ENCODE peak calls at places on chromosome 9, in six cellular contexts. K is adrenal gland; F is SK-N-MC; V is CD8-positive, alpha-beta T cell; T is psoas muscle; R is HFF-Myc. H is an unnamed sample.

GRCh38 chr9:450057-450456 is 235.4 kb downstream of the DOCK8 start:
- DNase-seq in K (no peak), F (no peak), V (no peak), T (no peak), R (no peak), H (no peak)

GRCh38 chr9:72278959-72279358 is 86.0 kb downstream of the ZFAND5 start:
- DNase-seq in K (no peak), F (no peak), V (no peak), T (no peak), R (no peak), H (no peak)

GRCh38 chr9:128911529-128912035 is 9.2 kb upstream of the PHYHD1 start:
- DNase-seq in K (peak), F (no peak), V (no peak), T (peak), R (no peak), H (peak)

GRCh38 chr9:6078382-6079105 is 63.1 kb upstream of the RANBP6 start:
- DNase-seq in K (no peak), F (no peak), V (no peak), T (no peak), R (no peak), H (no peak)

GRCh38 chr9:133163559-133164208 is at the start of gene GBGT1:
- DNase-seq in K (peak), F (no peak), V (no peak), T (peak), R (no peak), H (no peak)

GRCh38 chr9:106862115-106862945 is 636 bp upstream of the ZNF462 start:
- DNase-seq in K (no peak), F (no peak), V (no peak), T (no peak), R (no peak), H (no peak)

GRCh38 chr9:121736147-121736721 is 84.8 kb downstream of the DAB2IP start:
- DNase-seq in K (peak), F (no peak), V (no peak), T (peak), R (no peak), H (no peak)

GRCh38 chr9:93028448-93029006 is 30.0 kb upstream of the SUSD3 start:
- DNase-seq in K (no peak), F (no peak), V (peak), T (no peak), R (no peak), H (no peak)

GRCh38 chr9:28720746-28721145 is 1147.5 kb upstream of the C9orf72 start:
- DNase-seq in K (no peak), F (no peak), V (no peak), T (no peak), R (no peak), H (no peak)

GRCh38 chr9:6383551-6384225 is 29.3 kb upstream of the UHRF2 start:
- DNase-seq in K (no peak), F (no peak), V (no peak), T (no peak), R (no peak), H (peak)

GRCh38 chr9:75108571-75108970 is 20.3 kb downstream of the OSTF1 start:
- DNase-seq in K (peak), F (no peak), V (no peak), T (no peak), R (no peak), H (no peak)

GRCh38 chr9:128787583-128788156 is 617 bp downstream of the TBC1D13 start:
- DNase-seq in K (peak), F (no peak), V (no peak), T (no peak), R (no peak), H (no peak)

GRCh38 chr9:76215066-76215465 is 179.2 kb downstream of the RFK start:
- DNase-seq in K (peak), F (no peak), V (no peak), T (no peak), R (peak), H (no peak)

GRCh38 chr9:123749580-123750202 is 180.2 kb downstream of the DENND1A start:
- DNase-seq in K (no peak), F (no peak), V (no peak), T (no peak), R (no peak), H (peak)

GRCh38 chr9:21996858-21997257 is 2.3 kb downstream of the CDKN2B-AS1 start:
- DNase-seq in K (no peak), F (no peak), V (no peak), T (no peak), R (no peak), H (no peak)

GRCh38 chr9:20083417-20083816 is 294.6 kb upstream of the SLC24A2 start:
- DNase-seq in K (no peak), F (no peak), V (no peak), T (no peak), R (no peak), H (no peak)

GRCh38 chr9:72478993-72479392 is 42.4 kb upstream of the TMC1 start:
- DNase-seq in K (no peak), F (no peak), V (no peak), T (no peak), R (no peak), H (no peak)

GRCh38 chr9:123322771-123323481 is 33.1 kb upstream of the CRB2 start:
- DNase-seq in K (no peak), F (peak), V (peak), T (no peak), R (no peak), H (no peak)

GRCh38 chr9:89996106-89996505 is 391.3 kb downstream of the GADD45G start:
- DNase-seq in K (no peak), F (no peak), V (no peak), T (no peak), R (no peak), H (no peak)

GRCh38 chr9:114279693-114280092 is 43.2 kb upstream of the ORM1 start:
- DNase-seq in K (no peak), F (no peak), V (no peak), T (no peak), R (no peak), H (no peak)

GRCh38 chr9:116555556-116556180 is 131.4 kb upstream of the TRIM32 start:
- DNase-seq in K (no peak), F (no peak), V (no peak), T (no peak), R (no peak), H (no peak)

GRCh38 chr9:111399772-111400563 is 69.9 kb upstream of the OR2K2 start:
- DNase-seq in K (no peak), F (no peak), V (no peak), T (no peak), R (no peak), H (no peak)

GRCh38 chr9:104264431-104264830 is 170.3 kb downstream of the SMC2 start:
- DNase-seq in K (no peak), F (no peak), V (no peak), T (no peak), R (no peak), H (no peak)

DNA sequence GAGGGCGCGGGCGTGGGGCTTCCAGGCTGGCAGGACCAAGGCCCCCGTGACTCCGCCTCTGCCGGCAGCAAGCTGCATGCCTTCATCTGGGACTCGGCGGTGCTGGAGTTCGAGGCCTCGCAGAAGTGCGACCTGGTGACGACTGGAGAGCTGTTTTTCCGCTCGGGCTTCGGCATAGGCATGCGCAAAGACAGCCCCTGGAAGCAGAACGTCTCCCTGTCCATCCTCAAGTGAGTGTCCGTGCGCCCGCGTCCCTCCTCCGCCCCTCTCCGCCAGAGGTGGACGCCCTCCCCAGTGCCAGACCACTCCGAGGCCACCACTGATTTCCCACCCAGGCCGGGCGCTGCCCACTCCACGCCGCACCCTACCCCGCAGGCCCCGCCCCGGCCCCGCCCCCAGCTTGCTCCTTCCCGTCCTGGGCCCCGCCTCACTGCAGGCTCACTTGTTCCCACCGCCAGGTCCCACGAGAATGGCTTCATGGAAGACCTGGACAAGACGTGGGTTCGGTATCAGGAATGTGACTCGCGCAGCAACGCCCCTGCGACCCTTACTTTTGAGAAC is 6.7 kb downstream of the LRRC26 start:
- DNase-seq in K (no peak), F (no peak), V (no peak), T (no peak), R (no peak), H (no peak)
- H3K4me3 ChIP-seq in K (no peak), F (peak), V (no peak), T (peak), R (no peak), H (peak)

DNA sequence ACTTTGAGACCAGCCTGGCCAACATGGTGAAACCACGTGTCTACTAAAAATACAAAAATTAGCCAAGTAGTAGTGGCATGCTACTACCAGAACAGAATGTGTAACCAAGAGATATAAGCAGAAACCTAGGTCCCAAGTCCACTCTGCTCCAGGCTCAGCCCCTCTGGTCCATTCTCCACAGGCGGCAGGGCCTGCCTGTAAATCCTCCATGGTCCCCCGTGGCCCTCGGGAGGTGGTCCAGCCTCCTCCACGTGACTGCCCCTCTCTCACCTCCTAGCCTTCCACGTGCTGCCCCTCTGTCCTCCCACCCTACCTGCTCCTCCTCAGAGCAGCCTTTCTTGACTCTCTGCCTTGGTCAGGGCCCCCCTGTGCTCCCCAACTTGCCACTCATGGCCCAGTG is 127.4 kb downstream of the GAPVD1 start:
- DNase-seq in K (no peak), F (no peak), V (no peak), T (no peak), R (no peak), H (no peak)
- H3K4me3 ChIP-seq in K (no peak), F (no peak), V (no peak), T (no peak), R (no peak), H (no peak)

GRCh38 chr9:107869111-107869510 is 379.5 kb upstream of the KLF4 start:
- DNase-seq in K (no peak), F (no peak), V (no peak), T (no peak), R (no peak), H (no peak)
- H3K4me3 ChIP-seq in K (no peak), F (no peak), V (no peak), T (no peak), R (no peak), H (no peak)

GRCh38 chr9:80926611-80927010 is 762.7 kb downstream of the TLE1 start:
- DNase-seq in K (no peak), F (no peak), V (no peak), T (no peak), R (no peak), H (no peak)

GRCh38 chr9:80922544-80922943 is 766.8 kb downstream of the TLE1 start:
- DNase-seq in K (no peak), F (no peak), V (no peak), T (no peak), R (no peak), H (no peak)
- H3K4me3 ChIP-seq in K (no peak), F (no peak), V (no peak), T (no peak), R (no peak), H (no peak)

GRCh38 chr9:124762633-124763032 is 8.5 kb downstream of the NR6A1 start:
- DNase-seq in K (no peak), F (no peak), V (no peak), T (no peak), R (no peak), H (no peak)

GRCh38 chr9:124760719-124761118 is 10.4 kb downstream of the NR6A1 start:
- DNase-seq in K (no peak), F (no peak), V (no peak), T (no peak), R (no peak), H (no peak)

GRCh38 chr9:124761196-124761595 is 9.9 kb downstream of the NR6A1 start:
- DNase-seq in K (no peak), F (no peak), V (no peak), T (no peak), R (no peak), H (no peak)

GRCh38 chr9:124759327-124759726 is 11.8 kb downstream of the NR6A1 start:
- DNase-seq in K (no peak), F (no peak), V (no peak), T (no peak), R (no peak), H (no peak)

DNA sequence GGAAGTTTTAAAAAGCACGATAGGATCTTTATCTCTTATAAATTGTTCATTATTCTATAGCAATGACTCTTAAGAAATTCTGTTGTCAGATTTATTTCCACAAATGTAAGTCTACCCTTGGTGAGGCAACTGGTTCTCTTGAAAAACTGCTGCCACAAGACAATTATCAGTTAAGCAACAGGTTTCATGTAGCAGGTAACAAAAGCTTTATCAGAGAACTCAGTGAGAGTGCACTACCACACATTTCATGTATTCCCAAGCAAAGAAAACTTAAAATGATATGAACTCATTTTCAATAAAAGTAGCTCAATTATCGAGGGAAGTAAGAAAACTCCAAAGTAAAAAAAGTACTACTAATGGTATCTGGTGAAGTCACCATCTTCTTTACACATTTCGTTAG is 9.4 kb downstream of the NR6A1 start:
- DNase-seq in K (no peak), F (no peak), V (no peak), T (no peak), R (no peak), H (no peak)
- H3K4me3 ChIP-seq in K (no peak), F (no peak), V (no peak), T (no peak), R (no peak), H (no peak)

GRCh38 chr9:35726876-35727438 is 5.0 kb downstream of the TLN1 start:
- DNase-seq in K (peak), F (no peak), V (no peak), T (no peak), R (no peak), H (peak)
- H3K4me3 ChIP-seq in K (no peak), F (no peak), V (no peak), T (peak), R (peak), H (no peak)

GRCh38 chr9:91948423-91949292 is 1.4 kb downstream of the ROR2 start:
- DNase-seq in K (peak), F (no peak), V (no peak), T (peak), R (no peak), H (no peak)
- H3K4me3 ChIP-seq in K (peak), F (peak), V (no peak), T (peak), R (peak), H (peak)

H was measured in kidney epithelial cell.